ENCODE peak calls at places on chromosomes 13 and 19, in eight cellular contexts. One of them, this sample, is unnamed.

GRCh38 chr19:17333611-17334413 is 843 bp downstream of the ANO8 start:
- DNase-seq in Peyer's patch: peak
- DNase-seq in osteoblast: peak
- DNase-seq in nephron progenitor cell: no peak
- DNase-seq in AG09319: no peak
- DNase-seq in AG09309: no peak
- DNase-seq in GM20000: peak
- DNase-seq in progenitor cell of endocrine pancreas: no peak
- DNase-seq in this sample: no peak

GRCh38 chr13:114144606-114145244 is 12.3 kb upstream of the RASA3 start:
- DNase-seq in nephron progenitor cell: no peak
- DNase-seq in GM20000: no peak
- DNase-seq in Peyer's patch: peak
- DNase-seq in AG09319: no peak
- DNase-seq in osteoblast: peak
- DNase-seq in progenitor cell of endocrine pancreas: no peak
- DNase-seq in AG09309: no peak
- DNase-seq in this sample: no peak

GRCh38 chr13:29774830-29775229 is 75.6 kb downstream of the UBL3 start:
- DNase-seq in AG09319: no peak
- DNase-seq in nephron progenitor cell: no peak
- DNase-seq in Peyer's patch: no peak
- DNase-seq in AG09309: no peak
- DNase-seq in progenitor cell of endocrine pancreas: no peak
- DNase-seq in GM20000: no peak
- DNase-seq in osteoblast: no peak
- DNase-seq in this sample: no peak

GRCh38 chr13:80069374-80069773 is 271.6 kb downstream of the SPRY2 start:
- DNase-seq in GM20000: no peak
- DNase-seq in osteoblast: no peak
- DNase-seq in AG09319: no peak
- DNase-seq in AG09309: no peak
- DNase-seq in nephron progenitor cell: no peak
- DNase-seq in progenitor cell of endocrine pancreas: no peak
- DNase-seq in Peyer's patch: no peak
- DNase-seq in this sample: no peak

GRCh38 chr13:50509771-50510441 is 333.6 kb downstream of the DLEU7 start:
- DNase-seq in progenitor cell of endocrine pancreas: no peak
- DNase-seq in GM20000: no peak
- DNase-seq in Peyer's patch: no peak
- DNase-seq in nephron progenitor cell: no peak
- DNase-seq in osteoblast: no peak
- DNase-seq in AG09309: no peak
- DNase-seq in AG09319: no peak
- DNase-seq in this sample: no peak

GRCh38 chr13:43769552-43769951 is 17.2 kb downstream of the ENOX1 start:
- DNase-seq in Peyer's patch: no peak
- DNase-seq in GM20000: no peak
- DNase-seq in nephron progenitor cell: no peak
- DNase-seq in AG09309: no peak
- DNase-seq in progenitor cell of endocrine pancreas: no peak
- DNase-seq in AG09319: no peak
- DNase-seq in osteoblast: no peak
- DNase-seq in this sample: no peak

GRCh38 chr13:36813226-36813625 is 5.8 kb upstream of the RFXAP start:
- DNase-seq in AG09309: no peak
- DNase-seq in nephron progenitor cell: no peak
- DNase-seq in osteoblast: no peak
- DNase-seq in AG09319: no peak
- DNase-seq in Peyer's patch: no peak
- DNase-seq in GM20000: no peak
- DNase-seq in progenitor cell of endocrine pancreas: no peak
- DNase-seq in this sample: no peak

GRCh38 chr19:51439021-51439465 is 19.2 kb downstream of the SIGLEC8 start:
- DNase-seq in osteoblast: no peak
- DNase-seq in progenitor cell of endocrine pancreas: no peak
- DNase-seq in AG09309: no peak
- DNase-seq in nephron progenitor cell: no peak
- DNase-seq in GM20000: peak
- DNase-seq in Peyer's patch: peak
- DNase-seq in AG09319: no peak
- DNase-seq in this sample: no peak

DNA sequence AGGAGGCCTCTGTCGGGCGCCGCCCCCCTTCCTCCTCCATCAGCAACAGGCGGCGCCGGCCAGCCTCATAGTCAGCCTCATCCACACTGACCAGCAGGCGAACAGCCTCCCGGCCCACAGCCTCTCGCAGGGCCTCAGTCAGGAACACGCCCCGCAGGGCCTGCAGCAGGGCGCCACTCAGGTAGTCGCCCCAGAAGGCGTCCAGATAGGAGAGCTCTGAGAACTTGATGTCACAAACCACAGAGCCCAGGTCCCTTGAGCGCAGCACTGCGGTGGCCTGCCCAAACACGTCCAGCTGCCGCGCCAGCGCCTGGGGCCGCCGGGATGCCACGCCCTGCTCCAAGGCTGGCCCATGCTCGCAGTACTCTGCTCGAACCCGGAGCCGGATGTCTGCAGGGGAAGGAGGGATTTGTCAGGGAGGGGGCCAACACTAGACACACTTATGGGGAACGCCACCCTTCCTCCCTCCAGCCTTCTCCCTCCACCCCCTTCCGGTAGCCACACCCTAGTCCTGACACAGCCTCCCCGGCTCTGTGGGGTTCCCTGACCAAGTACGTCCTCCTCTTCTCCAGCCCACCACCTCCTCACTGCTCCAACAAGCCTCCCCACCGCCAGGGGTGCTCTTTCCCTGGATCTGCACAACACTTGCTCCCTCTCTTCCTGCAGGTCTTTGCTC is 17.9 kb downstream of the DEDD2 start:
- DNase-seq in osteoblast: peak
- DNase-seq in AG09319: no peak
- DNase-seq in GM20000: peak
- DNase-seq in Peyer's patch: peak
- DNase-seq in AG09309: no peak
- DNase-seq in progenitor cell of endocrine pancreas: no peak
- DNase-seq in nephron progenitor cell: no peak
- DNase-seq in this sample: no peak
- TF ChIP-seq CTCF in osteoblast: no peak
- TF ChIP-seq CTCF in AG09319: no peak
- TF ChIP-seq CTCF in GM20000: peak
- TF ChIP-seq CTCF in Peyer's patch: no peak
- TF ChIP-seq CTCF in AG09309: no peak
- TF ChIP-seq CTCF in progenitor cell of endocrine pancreas: no peak
- TF ChIP-seq CTCF in nephron progenitor cell: no peak
- TF ChIP-seq CTCF in this sample: no peak

DNA sequence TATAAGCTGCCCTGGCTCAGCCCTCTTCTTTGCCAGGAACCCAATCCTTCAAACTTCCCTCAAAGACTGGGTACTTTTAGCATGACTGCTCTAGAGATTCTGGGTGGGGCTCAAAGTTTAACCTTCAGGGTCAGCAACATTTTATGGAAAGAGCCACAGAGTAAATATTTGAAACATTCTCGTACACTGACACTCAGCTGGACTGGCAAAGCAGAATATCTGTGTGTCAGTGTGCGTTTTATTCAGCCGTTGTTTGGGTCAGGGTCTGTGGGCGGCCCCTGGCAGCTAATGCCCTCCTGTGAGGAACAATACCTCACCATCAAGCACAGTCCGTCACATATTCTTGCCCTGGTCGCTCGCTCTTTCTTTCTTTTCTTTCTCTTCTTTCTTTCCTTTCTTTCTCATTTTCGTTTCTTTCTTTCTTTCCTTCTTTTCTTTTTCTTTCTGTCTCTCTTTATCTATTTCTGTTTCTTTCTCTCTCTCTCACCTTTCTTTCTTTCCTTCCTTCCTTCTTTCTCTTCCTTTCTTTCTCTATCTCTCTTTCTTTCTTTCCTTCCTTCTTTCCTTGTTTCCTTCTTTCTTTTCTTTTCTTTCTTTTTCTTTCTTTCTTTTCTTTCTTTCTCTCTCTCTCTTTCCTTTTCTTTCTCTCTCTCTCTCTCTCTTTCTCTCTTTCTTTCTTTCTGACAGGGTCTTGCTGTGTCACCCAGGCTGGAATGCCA is 10.7 kb downstream of the DPRX start:
- DNase-seq in AG09319: no peak
- DNase-seq in GM20000: no peak
- DNase-seq in osteoblast: peak
- DNase-seq in AG09309: no peak
- DNase-seq in progenitor cell of endocrine pancreas: no peak
- DNase-seq in nephron progenitor cell: no peak
- DNase-seq in Peyer's patch: no peak
- DNase-seq in this sample: no peak
- TF ChIP-seq CTCF in AG09319: no peak
- TF ChIP-seq CTCF in GM20000: no peak
- TF ChIP-seq CTCF in osteoblast: no peak
- TF ChIP-seq CTCF in AG09309: no peak
- TF ChIP-seq CTCF in progenitor cell of endocrine pancreas: no peak
- TF ChIP-seq CTCF in nephron progenitor cell: no peak
- TF ChIP-seq CTCF in Peyer's patch: no peak
- TF ChIP-seq CTCF in this sample: no peak

GRCh38 chr19:49472936-49473335 is 1.1 kb upstream of the FLT3LG start:
- DNase-seq in AG09309: no peak
- DNase-seq in osteoblast: peak
- DNase-seq in Peyer's patch: no peak
- DNase-seq in AG09319: no peak
- DNase-seq in progenitor cell of endocrine pancreas: no peak
- DNase-seq in GM20000: no peak
- DNase-seq in nephron progenitor cell: no peak
- DNase-seq in this sample: no peak

GRCh38 chr19:49474545-49474930 is 523 bp downstream of the FLT3LG start:
- DNase-seq in GM20000: no peak
- DNase-seq in nephron progenitor cell: no peak
- DNase-seq in AG09319: no peak
- DNase-seq in progenitor cell of endocrine pancreas: no peak
- DNase-seq in osteoblast: no peak
- DNase-seq in AG09309: no peak
- DNase-seq in Peyer's patch: no peak
- DNase-seq in this sample: peak

GRCh38 chr19:49475191-49475932 is 1.3 kb downstream of the FLT3LG start:
- DNase-seq in Peyer's patch: no peak
- DNase-seq in AG09309: no peak
- DNase-seq in osteoblast: peak
- DNase-seq in AG09319: no peak
- DNase-seq in nephron progenitor cell: no peak
- DNase-seq in progenitor cell of endocrine pancreas: no peak
- DNase-seq in GM20000: no peak
- DNase-seq in this sample: no peak

GRCh38 chr19:49473868-49474544 is at the start of gene FLT3LG:
- DNase-seq in progenitor cell of endocrine pancreas: peak
- DNase-seq in GM20000: peak
- DNase-seq in Peyer's patch: peak
- DNase-seq in AG09309: peak
- DNase-seq in AG09319: no peak
- DNase-seq in nephron progenitor cell: peak
- DNase-seq in osteoblast: peak
- DNase-seq in this sample: peak

DNA sequence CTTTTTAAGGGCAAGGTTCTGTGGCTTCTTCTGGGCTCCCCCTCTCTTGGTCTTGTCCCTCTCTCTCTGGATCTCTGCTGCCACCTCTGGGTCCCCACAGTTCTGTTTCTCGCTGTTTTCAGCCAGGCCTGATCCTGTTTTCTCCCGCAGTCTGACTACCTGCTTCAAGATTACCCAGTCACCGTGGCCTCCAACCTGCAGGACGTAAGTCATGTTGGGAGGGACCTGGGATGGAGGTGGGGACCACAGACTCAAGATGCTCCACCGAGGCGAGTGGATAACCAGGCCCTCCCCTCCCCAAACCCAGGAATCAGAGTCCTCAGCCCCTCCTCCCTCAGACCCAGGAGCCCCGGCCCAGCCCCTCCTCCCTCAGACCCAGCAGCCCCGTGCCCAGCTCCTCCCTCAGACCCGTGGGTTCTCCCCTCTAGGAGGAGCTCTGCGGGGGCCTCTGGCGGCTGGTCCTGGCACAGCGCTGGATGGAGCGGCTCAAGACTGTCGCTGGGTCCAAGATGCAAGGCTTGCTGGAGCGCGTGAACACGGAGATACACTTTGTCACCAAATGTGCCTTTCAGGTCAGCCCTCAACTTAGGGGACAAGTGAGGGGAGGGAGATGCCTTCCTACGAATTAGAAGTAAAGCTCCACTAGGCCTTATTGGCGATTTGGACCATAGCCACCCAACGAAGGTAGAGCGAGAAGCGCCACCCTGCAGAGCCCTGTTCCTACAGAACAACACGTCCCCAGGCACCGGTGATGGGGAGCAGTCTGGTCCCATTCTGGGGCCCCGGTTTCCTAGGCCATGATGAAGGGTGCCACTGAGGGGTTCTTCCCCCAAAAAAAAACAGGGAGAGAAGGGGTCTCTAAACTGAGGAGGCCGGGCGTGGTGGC is 2.2 kb downstream of the FLT3LG start:
- DNase-seq in progenitor cell of endocrine pancreas: peak
- DNase-seq in AG09309: no peak
- DNase-seq in AG09319: no peak
- DNase-seq in osteoblast: peak
- DNase-seq in Peyer's patch: peak
- DNase-seq in nephron progenitor cell: peak
- DNase-seq in GM20000: peak
- DNase-seq in this sample: peak
- TF ChIP-seq CTCF in progenitor cell of endocrine pancreas: peak
- TF ChIP-seq CTCF in AG09309: peak
- TF ChIP-seq CTCF in AG09319: peak
- TF ChIP-seq CTCF in osteoblast: peak
- TF ChIP-seq CTCF in Peyer's patch: peak
- TF ChIP-seq CTCF in nephron progenitor cell: peak
- TF ChIP-seq CTCF in GM20000: peak
- TF ChIP-seq CTCF in this sample: peak

DNA sequence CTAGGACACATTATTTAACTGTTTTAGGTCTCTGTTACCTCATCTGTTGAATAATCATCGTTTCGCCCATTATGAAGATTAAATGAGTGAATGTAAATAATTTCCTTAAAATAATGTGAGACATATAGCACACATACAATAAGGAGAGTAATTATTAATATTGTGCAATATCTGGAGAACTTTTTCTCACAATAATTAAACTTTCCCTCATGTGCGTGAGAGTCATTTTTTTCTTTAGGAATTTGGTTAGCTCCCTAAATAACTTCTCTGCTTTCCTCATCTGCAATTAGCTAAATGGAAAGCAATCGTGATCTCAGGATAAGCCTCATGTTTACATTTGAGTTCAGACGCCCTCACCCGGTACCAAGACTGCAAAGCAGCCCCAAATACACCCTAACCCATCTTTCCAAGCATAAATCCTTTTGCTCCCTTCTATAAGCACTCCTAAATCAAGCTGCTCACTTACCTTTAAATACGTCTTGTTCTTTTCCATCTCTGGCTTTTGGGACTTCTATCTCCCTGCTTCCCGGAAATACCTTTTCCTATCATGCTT is 78.8 kb downstream of the MZT1 start:
- DNase-seq in AG09309: no peak
- DNase-seq in nephron progenitor cell: no peak
- DNase-seq in GM20000: no peak
- DNase-seq in Peyer's patch: no peak
- DNase-seq in osteoblast: no peak
- DNase-seq in progenitor cell of endocrine pancreas: no peak
- DNase-seq in AG09319: no peak
- DNase-seq in this sample: no peak
- TF ChIP-seq CTCF in AG09309: no peak
- TF ChIP-seq CTCF in nephron progenitor cell: no peak
- TF ChIP-seq CTCF in GM20000: no peak
- TF ChIP-seq CTCF in Peyer's patch: no peak
- TF ChIP-seq CTCF in osteoblast: no peak
- TF ChIP-seq CTCF in progenitor cell of endocrine pancreas: peak
- TF ChIP-seq CTCF in AG09319: no peak
- TF ChIP-seq CTCF in this sample: no peak

This sample was measured in glutamatergic neuron.